ENCODE peak calls at places on chromosomes 5 and 9, in seven cellular contexts. One of them, this sample, is unnamed.

GRCh38 chr9:21964925-21965385 is 29.2 kb downstream of the CDKN2A start:
- DNase-seq in H9: peak
- DNase-seq in RWPE1: no peak
- DNase-seq in CD8-positive, alpha-beta T cell: peak
- DNase-seq in mesendoderm: peak
- DNase-seq in testis: no peak
- DNase-seq in tibial artery: no peak
- DNase-seq in this sample: peak

GRCh38 chr5:125209650-125210049 is 463.2 kb upstream of the ZNF608 start:
- DNase-seq in H9: no peak
- DNase-seq in RWPE1: no peak
- DNase-seq in CD8-positive, alpha-beta T cell: no peak
- DNase-seq in mesendoderm: no peak
- DNase-seq in testis: no peak
- DNase-seq in tibial artery: no peak
- DNase-seq in this sample: no peak

GRCh38 chr5:160894-161540 is 30.3 kb upstream of the LRRC14B start:
- DNase-seq in H9: peak
- DNase-seq in RWPE1: no peak
- DNase-seq in CD8-positive, alpha-beta T cell: no peak
- DNase-seq in mesendoderm: no peak
- DNase-seq in testis: no peak
- DNase-seq in tibial artery: no peak
- DNase-seq in this sample: no peak

GRCh38 chr5:29114331-29114768 is 2076.0 kb upstream of the CDH9 start:
- DNase-seq in H9: no peak
- DNase-seq in RWPE1: no peak
- DNase-seq in CD8-positive, alpha-beta T cell: no peak
- DNase-seq in mesendoderm: peak
- DNase-seq in testis: no peak
- DNase-seq in tibial artery: no peak
- DNase-seq in this sample: no peak

GRCh38 chr5:173329370-173330150 is 1.3 kb upstream of the STC2 start:
- DNase-seq in H9: peak
- DNase-seq in RWPE1: peak
- DNase-seq in CD8-positive, alpha-beta T cell: no peak
- DNase-seq in mesendoderm: peak
- DNase-seq in testis: no peak
- DNase-seq in tibial artery: no peak
- DNase-seq in this sample: no peak

GRCh38 chr9:72816666-72817065 is 136.2 kb downstream of the ALDH1A1 start:
- DNase-seq in H9: no peak
- DNase-seq in RWPE1: no peak
- DNase-seq in CD8-positive, alpha-beta T cell: no peak
- DNase-seq in mesendoderm: no peak
- DNase-seq in testis: no peak
- DNase-seq in tibial artery: no peak
- DNase-seq in this sample: no peak

GRCh38 chr5:4640793-4641192 is 499.3 kb upstream of the ADAMTS16 start:
- DNase-seq in H9: peak
- DNase-seq in RWPE1: no peak
- DNase-seq in CD8-positive, alpha-beta T cell: no peak
- DNase-seq in mesendoderm: peak
- DNase-seq in testis: peak
- DNase-seq in tibial artery: no peak
- DNase-seq in this sample: no peak

GRCh38 chr5:125180222-125180621 is 433.8 kb upstream of the ZNF608 start:
- DNase-seq in H9: no peak
- DNase-seq in RWPE1: no peak
- DNase-seq in CD8-positive, alpha-beta T cell: no peak
- DNase-seq in mesendoderm: no peak
- DNase-seq in testis: no peak
- DNase-seq in tibial artery: no peak
- DNase-seq in this sample: no peak

GRCh38 chr9:129109952-129110739 is 447 bp downstream of the CRAT start:
- DNase-seq in H9: no peak
- DNase-seq in RWPE1: no peak
- DNase-seq in CD8-positive, alpha-beta T cell: peak
- DNase-seq in mesendoderm: peak
- DNase-seq in testis: no peak
- DNase-seq in tibial artery: peak
- DNase-seq in this sample: no peak

GRCh38 chr5:17785774-17786173 is 151.5 kb downstream of the TAF11L14 start:
- DNase-seq in H9: peak
- DNase-seq in RWPE1: no peak
- DNase-seq in CD8-positive, alpha-beta T cell: no peak
- DNase-seq in mesendoderm: peak
- DNase-seq in testis: no peak
- DNase-seq in tibial artery: no peak
- DNase-seq in this sample: no peak

GRCh38 chr9:81825831-81826540 is 102.2 kb upstream of the SPATA31D4 start:
- DNase-seq in H9: no peak
- DNase-seq in RWPE1: peak
- DNase-seq in CD8-positive, alpha-beta T cell: no peak
- DNase-seq in mesendoderm: peak
- DNase-seq in testis: no peak
- DNase-seq in tibial artery: no peak
- DNase-seq in this sample: no peak

GRCh38 chr5:152994040-152994439 is 496.4 kb upstream of the GRIA1 start:
- DNase-seq in H9: no peak
- DNase-seq in RWPE1: peak
- DNase-seq in CD8-positive, alpha-beta T cell: no peak
- DNase-seq in mesendoderm: no peak
- DNase-seq in testis: no peak
- DNase-seq in tibial artery: no peak
- DNase-seq in this sample: no peak
- H3K27ac ChIP-seq in H9: no peak
- H3K27ac ChIP-seq in RWPE1: no peak
- H3K27ac ChIP-seq in CD8-positive, alpha-beta T cell: no peak
- H3K27ac ChIP-seq in mesendoderm: no peak
- H3K27ac ChIP-seq in testis: no peak
- H3K27ac ChIP-seq in tibial artery: no peak
- H3K27ac ChIP-seq in this sample: no peak

GRCh38 chr9:95104088-95104960 is 213.2 kb downstream of the FANCC start:
- DNase-seq in H9: no peak
- DNase-seq in RWPE1: no peak
- DNase-seq in CD8-positive, alpha-beta T cell: no peak
- DNase-seq in mesendoderm: no peak
- DNase-seq in testis: no peak
- DNase-seq in tibial artery: no peak
- DNase-seq in this sample: no peak
- H3K27ac ChIP-seq in H9: no peak
- H3K27ac ChIP-seq in RWPE1: peak
- H3K27ac ChIP-seq in CD8-positive, alpha-beta T cell: no peak
- H3K27ac ChIP-seq in mesendoderm: no peak
- H3K27ac ChIP-seq in testis: no peak
- H3K27ac ChIP-seq in tibial artery: peak
- H3K27ac ChIP-seq in this sample: peak

DNA sequence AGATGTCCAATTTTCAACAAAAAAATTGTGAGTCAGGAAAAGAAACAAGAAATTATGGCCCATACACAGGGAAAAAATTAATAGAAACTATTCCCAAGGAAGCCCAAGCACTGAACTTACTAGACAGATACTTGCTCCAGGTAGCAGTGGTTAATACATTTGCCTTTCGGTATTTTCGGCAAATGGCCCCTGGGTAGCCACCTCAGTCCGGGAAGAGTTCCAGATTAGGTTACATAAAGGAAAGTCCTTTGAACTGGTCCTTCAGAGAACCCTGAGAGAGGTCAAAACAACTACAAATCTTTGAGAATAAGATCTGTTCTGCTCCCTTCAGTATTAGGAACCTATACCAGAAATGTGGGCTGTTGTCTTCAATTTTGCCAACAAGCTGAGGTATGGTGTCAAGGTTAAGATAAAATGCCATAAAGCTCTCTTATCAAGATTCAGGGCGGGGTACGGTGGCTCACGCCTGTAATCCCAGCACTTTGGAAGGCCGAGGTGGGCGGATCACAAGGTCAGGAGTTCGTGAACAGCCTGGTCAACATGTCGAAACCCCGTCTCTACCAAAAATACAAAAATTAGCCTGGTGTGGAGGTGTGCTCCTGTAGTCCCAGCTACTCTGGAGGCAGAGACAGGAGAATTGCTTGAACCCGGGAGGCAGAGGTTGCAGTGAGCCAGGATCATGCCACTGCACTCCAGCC is 343.4 kb downstream of the CWC27 start:
- DNase-seq in H9: no peak
- DNase-seq in RWPE1: no peak
- DNase-seq in CD8-positive, alpha-beta T cell: no peak
- DNase-seq in mesendoderm: no peak
- DNase-seq in testis: no peak
- DNase-seq in tibial artery: no peak
- DNase-seq in this sample: no peak
- H3K27ac ChIP-seq in H9: no peak
- H3K27ac ChIP-seq in RWPE1: no peak
- H3K27ac ChIP-seq in CD8-positive, alpha-beta T cell: no peak
- H3K27ac ChIP-seq in mesendoderm: no peak
- H3K27ac ChIP-seq in testis: no peak
- H3K27ac ChIP-seq in tibial artery: no peak
- H3K27ac ChIP-seq in this sample: no peak

GRCh38 chr9:133761641-133762248 is 23.6 kb upstream of the SARDH start:
- DNase-seq in H9: peak
- DNase-seq in RWPE1: no peak
- DNase-seq in CD8-positive, alpha-beta T cell: no peak
- DNase-seq in mesendoderm: no peak
- DNase-seq in testis: peak
- DNase-seq in tibial artery: peak
- DNase-seq in this sample: no peak

GRCh38 chr9:133759946-133760345 is 21.8 kb upstream of the SARDH start:
- DNase-seq in H9: no peak
- DNase-seq in RWPE1: no peak
- DNase-seq in CD8-positive, alpha-beta T cell: no peak
- DNase-seq in mesendoderm: no peak
- DNase-seq in testis: no peak
- DNase-seq in tibial artery: no peak
- DNase-seq in this sample: no peak

GRCh38 chr9:133762488-133763271 is 24.5 kb upstream of the SARDH start:
- DNase-seq in H9: peak
- DNase-seq in RWPE1: no peak
- DNase-seq in CD8-positive, alpha-beta T cell: no peak
- DNase-seq in mesendoderm: no peak
- DNase-seq in testis: peak
- DNase-seq in tibial artery: peak
- DNase-seq in this sample: no peak

GRCh38 chr9:133759146-133759900 is 21.2 kb upstream of the SARDH start:
- DNase-seq in H9: peak
- DNase-seq in RWPE1: peak
- DNase-seq in CD8-positive, alpha-beta T cell: no peak
- DNase-seq in mesendoderm: no peak
- DNase-seq in testis: peak
- DNase-seq in tibial artery: peak
- DNase-seq in this sample: no peak

GRCh38 chr9:133760713-133761290 is 22.6 kb upstream of the SARDH start:
- DNase-seq in H9: no peak
- DNase-seq in RWPE1: no peak
- DNase-seq in CD8-positive, alpha-beta T cell: no peak
- DNase-seq in mesendoderm: no peak
- DNase-seq in testis: no peak
- DNase-seq in tibial artery: peak
- DNase-seq in this sample: no peak
- H3K27ac ChIP-seq in H9: no peak
- H3K27ac ChIP-seq in RWPE1: no peak
- H3K27ac ChIP-seq in CD8-positive, alpha-beta T cell: no peak
- H3K27ac ChIP-seq in mesendoderm: no peak
- H3K27ac ChIP-seq in testis: no peak
- H3K27ac ChIP-seq in tibial artery: no peak
- H3K27ac ChIP-seq in this sample: no peak

DNA sequence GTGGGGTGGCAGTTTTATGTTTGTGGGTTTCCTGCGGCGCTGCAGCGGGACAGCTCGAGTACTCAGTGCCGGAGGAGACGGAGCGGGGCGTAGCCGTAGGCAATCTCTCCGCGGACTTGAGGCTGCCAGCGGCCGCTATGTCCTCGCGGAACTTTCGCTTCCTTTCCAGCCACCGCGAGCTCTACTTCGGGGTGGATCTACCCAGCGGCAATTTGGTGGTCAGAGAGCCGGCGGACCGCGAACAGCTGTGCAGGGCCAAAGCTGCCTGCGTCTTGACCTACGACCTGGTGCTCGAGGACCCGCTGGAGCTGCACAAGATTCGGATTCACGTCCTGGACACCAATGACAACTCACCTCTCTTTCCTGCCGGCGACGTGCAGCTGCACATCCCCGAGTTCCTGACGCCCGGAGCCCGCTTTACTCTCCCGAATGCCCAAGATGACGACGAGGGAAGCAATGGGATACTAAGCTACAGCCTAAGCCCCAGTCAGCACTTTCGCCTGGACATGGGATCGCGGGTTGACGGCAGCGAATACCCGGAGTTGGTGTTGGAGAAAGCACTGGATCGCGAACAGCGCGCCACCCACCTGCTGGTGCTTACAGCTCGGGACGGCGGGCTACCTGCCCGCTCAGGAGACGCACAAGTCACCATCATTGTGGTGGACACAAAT is 939 bp downstream of the PCDHAC1 start:
- DNase-seq in H9: peak
- DNase-seq in RWPE1: peak
- DNase-seq in CD8-positive, alpha-beta T cell: no peak
- DNase-seq in mesendoderm: peak
- DNase-seq in testis: peak
- DNase-seq in tibial artery: no peak
- DNase-seq in this sample: no peak
- H3K27ac ChIP-seq in H9: no peak
- H3K27ac ChIP-seq in RWPE1: peak
- H3K27ac ChIP-seq in CD8-positive, alpha-beta T cell: no peak
- H3K27ac ChIP-seq in mesendoderm: no peak
- H3K27ac ChIP-seq in testis: peak
- H3K27ac ChIP-seq in tibial artery: no peak
- H3K27ac ChIP-seq in this sample: no peak

GRCh38 chr5:112179290-112179689 is 239.8 kb downstream of the EPB41L4A start:
- DNase-seq in H9: no peak
- DNase-seq in RWPE1: no peak
- DNase-seq in CD8-positive, alpha-beta T cell: no peak
- DNase-seq in mesendoderm: no peak
- DNase-seq in testis: no peak
- DNase-seq in tibial artery: no peak
- DNase-seq in this sample: no peak

GRCh38 chr5:112186401-112186990 is 232.6 kb downstream of the EPB41L4A start:
- DNase-seq in H9: no peak
- DNase-seq in RWPE1: peak
- DNase-seq in CD8-positive, alpha-beta T cell: no peak
- DNase-seq in mesendoderm: peak
- DNase-seq in testis: peak
- DNase-seq in tibial artery: no peak
- DNase-seq in this sample: no peak

DNA sequence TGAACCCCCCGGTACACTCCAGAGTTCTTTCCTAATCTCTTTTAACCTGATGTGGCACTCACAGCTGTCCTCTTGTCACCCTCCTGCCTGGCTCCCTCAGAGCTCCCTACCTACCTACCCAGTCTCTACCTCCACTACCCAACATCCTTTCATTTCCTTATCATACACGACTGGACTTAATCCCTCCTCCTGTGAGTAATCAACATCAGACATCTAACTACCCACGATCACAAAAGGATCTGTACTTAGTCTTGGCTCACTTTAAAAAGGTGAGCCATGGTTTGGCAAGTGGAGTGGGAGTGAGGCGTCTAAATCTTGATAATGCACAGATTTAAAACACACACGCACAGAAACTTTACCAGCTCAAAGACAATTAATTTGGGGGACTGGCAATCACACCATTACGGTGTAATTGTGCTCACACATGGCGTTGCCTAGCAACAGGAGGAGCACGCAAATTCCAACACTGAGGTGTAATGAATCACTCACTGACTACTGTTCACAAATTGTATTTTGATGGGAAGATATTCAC is 235.9 kb downstream of the EPB41L4A start:
- DNase-seq in H9: no peak
- DNase-seq in RWPE1: peak
- DNase-seq in CD8-positive, alpha-beta T cell: no peak
- DNase-seq in mesendoderm: peak
- DNase-seq in testis: no peak
- DNase-seq in tibial artery: no peak
- DNase-seq in this sample: peak
- H3K27ac ChIP-seq in H9: no peak
- H3K27ac ChIP-seq in RWPE1: no peak
- H3K27ac ChIP-seq in CD8-positive, alpha-beta T cell: no peak
- H3K27ac ChIP-seq in mesendoderm: no peak
- H3K27ac ChIP-seq in testis: no peak
- H3K27ac ChIP-seq in tibial artery: no peak
- H3K27ac ChIP-seq in this sample: peak

This sample was measured in epithelial cell of prostate.